ENCODE peak calls at places on chromosomes 4 and X, in six cellular contexts. One of them, this sample, is unnamed.

GRCh38 chr4:155666701-155667537 is at the start of gene GUCY1A1:
- DNase-seq in pancreas: peak
- DNase-seq in cardiac muscle cell: peak
- DNase-seq in GM12865: peak
- DNase-seq in brain microvascular endothelial cell: no peak
- DNase-seq in activated CD4-positive, alpha-beta T cell treated with anti-CD3 and anti-CD28 coated beads for 48 hours: peak
- DNase-seq in this sample: no peak

GRCh38 chrX:109310031-109310430 is 171.9 kb downstream of the GUCY2F start:
- DNase-seq in cardiac muscle cell: no peak
- DNase-seq in brain microvascular endothelial cell: no peak
- DNase-seq in activated CD4-positive, alpha-beta T cell treated with anti-CD3 and anti-CD28 coated beads for 48 hours: no peak
- DNase-seq in GM12865: no peak
- DNase-seq in pancreas: no peak
- DNase-seq in this sample: no peak

GRCh38 chrX:107505223-107505622 is 55.8 kb downstream of the FRMPD3 start:
- DNase-seq in cardiac muscle cell: no peak
- DNase-seq in brain microvascular endothelial cell: no peak
- DNase-seq in GM12865: no peak
- DNase-seq in pancreas: no peak
- DNase-seq in activated CD4-positive, alpha-beta T cell treated with anti-CD3 and anti-CD28 coated beads for 48 hours: no peak
- DNase-seq in this sample: no peak

GRCh38 chr4:158010346-158010745 is 162.5 kb downstream of the GASK1B start:
- DNase-seq in brain microvascular endothelial cell: peak
- DNase-seq in cardiac muscle cell: no peak
- DNase-seq in pancreas: no peak
- DNase-seq in activated CD4-positive, alpha-beta T cell treated with anti-CD3 and anti-CD28 coated beads for 48 hours: no peak
- DNase-seq in GM12865: no peak
- DNase-seq in this sample: no peak

GRCh38 chrX:115023139-115023538 is 5.7 kb upstream of the IL13RA2 start:
- DNase-seq in pancreas: no peak
- DNase-seq in activated CD4-positive, alpha-beta T cell treated with anti-CD3 and anti-CD28 coated beads for 48 hours: no peak
- DNase-seq in cardiac muscle cell: peak
- DNase-seq in GM12865: no peak
- DNase-seq in brain microvascular endothelial cell: peak
- DNase-seq in this sample: no peak

GRCh38 chr4:105548483-105548882 is 3.9 kb upstream of the ARHGEF38 start:
- DNase-seq in GM12865: no peak
- DNase-seq in activated CD4-positive, alpha-beta T cell treated with anti-CD3 and anti-CD28 coated beads for 48 hours: no peak
- DNase-seq in pancreas: no peak
- DNase-seq in brain microvascular endothelial cell: peak
- DNase-seq in cardiac muscle cell: no peak
- DNase-seq in this sample: no peak

GRCh38 chrX:124231454-124231853 is 101.0 kb upstream of the TEX13D start:
- DNase-seq in activated CD4-positive, alpha-beta T cell treated with anti-CD3 and anti-CD28 coated beads for 48 hours: no peak
- DNase-seq in brain microvascular endothelial cell: no peak
- DNase-seq in cardiac muscle cell: no peak
- DNase-seq in GM12865: no peak
- DNase-seq in pancreas: no peak
- DNase-seq in this sample: no peak

GRCh38 chr4:115042496-115042895 is 70.9 kb downstream of the NDST4 start:
- DNase-seq in brain microvascular endothelial cell: no peak
- DNase-seq in activated CD4-positive, alpha-beta T cell treated with anti-CD3 and anti-CD28 coated beads for 48 hours: no peak
- DNase-seq in cardiac muscle cell: no peak
- DNase-seq in GM12865: no peak
- DNase-seq in pancreas: no peak
- DNase-seq in this sample: no peak